ENCODE peak calls at places on chromosome 11, in seven cellular contexts. I is GM23338; R is CD8-positive, alpha-beta memory T cell; Z is psoas muscle; Q is CD8-positive, alpha-beta T cell; P is SJSA1; Y is tibial artery. U is an unnamed sample. For H3K4me1, the result is how much of the 10 kb centered on the place peaks cover.

GRCh38 chr11:7577226-7577882 is 63.6 kb downstream of the PPFIBP2 start:
- DNase-seq in Q (no peak), P (peak), Z (peak), R (no peak), Y (peak), I (no peak), U (no peak)

GRCh38 chr11:10314199-10315072 is 9.6 kb downstream of the ADM start:
- DNase-seq in P (no peak), Z (no peak), Y (no peak), I (peak), Q (no peak), R (peak), U (peak)

GRCh38 chr11:75475767-75476650 is 43.0 kb upstream of the KLHL35 start:
- DNase-seq in R (no peak), Q (no peak), P (no peak), Y (peak), Z (peak), I (no peak), U (peak)

GRCh38 chr11:85431319-85431718 is 195.8 kb downstream of the DLG2 start:
- DNase-seq in Y (no peak), P (no peak), Z (no peak), Q (no peak), I (no peak), R (no peak), U (no peak)

GRCh38 chr11:70660059-70660888 is 261.9 kb downstream of the CTTN start:
- DNase-seq in R (no peak), P (no peak), I (no peak), Z (no peak), Y (no peak), Q (no peak), U (no peak)

GRCh38 chr11:12862761-12863469 is 146.2 kb upstream of the RASSF10 start:
- DNase-seq in I (peak), P (peak), R (no peak), Q (no peak), Z (peak), Y (no peak), U (no peak)

GRCh38 chr11:69637956-69638871 is 2.7 kb upstream of the CCND1 start:
- DNase-seq in R (no peak), P (peak), Y (peak), Q (no peak), Z (no peak), I (peak), U (peak)

GRCh38 chr11:108926522-108927380 is 261.9 kb downstream of the DDX10 start:
- DNase-seq in Y (no peak), I (peak), P (no peak), Q (no peak), Z (no peak), R (no peak), U (no peak)

GRCh38 chr11:48006301-48006992 is 26.1 kb downstream of the PTPRJ start:
- DNase-seq in R (no peak), Z (no peak), Q (no peak), Y (no peak), P (no peak), I (no peak), U (no peak)

GRCh38 chr11:88520391-88520790 is 182.9 kb upstream of the CTSC start:
- DNase-seq in Q (no peak), R (no peak), Z (no peak), P (no peak), I (no peak), Y (no peak), U (no peak)

GRCh38 chr11:32304521-32304920 is 130.8 kb downstream of the WT1 start:
- DNase-seq in R (no peak), P (no peak), I (no peak), Z (no peak), Y (no peak), Q (no peak), U (no peak)

GRCh38 chr11:13140873-13141655 is 131.9 kb downstream of the RASSF10 start:
- DNase-seq in R (no peak), Z (no peak), Y (no peak), Q (no peak), P (no peak), I (no peak), U (no peak)

GRCh38 chr11:88059326-88059725 is 115.9 kb downstream of the RAB38 start:
- DNase-seq in Y (no peak), Q (no peak), P (no peak), I (no peak), R (no peak), Z (no peak), U (no peak)

GRCh38 chr11:94132823-94133408 is 4.3 kb downstream of the PANX1 start:
- DNase-seq in Z (no peak), P (no peak), I (no peak), R (no peak), Y (no peak), Q (no peak), U (no peak)
- H3K27ac ChIP-seq in Z (no peak), P (no peak), I (peak), R (no peak), Y (peak), Q (no peak), U (no peak)

DNA sequence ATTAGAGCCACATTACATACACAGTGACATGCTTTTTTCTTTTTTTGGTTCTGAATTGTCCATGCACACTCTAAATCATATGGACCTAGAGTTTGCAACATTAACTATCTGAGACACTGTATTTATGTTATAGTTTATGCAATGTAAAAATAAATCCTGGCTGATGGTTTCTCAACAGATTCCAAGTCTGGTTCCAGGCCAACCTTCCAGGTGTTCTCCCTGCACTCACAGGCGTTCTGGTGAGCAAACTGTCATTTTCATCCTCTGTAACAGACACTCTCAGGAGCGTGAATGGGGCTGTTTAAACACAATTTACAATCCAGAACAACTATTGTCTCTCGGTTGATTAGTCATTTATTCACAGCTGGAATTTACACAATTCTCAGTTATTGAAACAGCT is 36.5 kb upstream of the ANKK1 start:
- DNase-seq in Z (no peak), P (no peak), Q (no peak), R (no peak), Y (no peak), I (no peak), U (no peak)
- H3K4me1 ChIP-seq in Z (under half), P (under half), Q (under half), R (under half), Y (under half), I (under half), U (under half)

DNA sequence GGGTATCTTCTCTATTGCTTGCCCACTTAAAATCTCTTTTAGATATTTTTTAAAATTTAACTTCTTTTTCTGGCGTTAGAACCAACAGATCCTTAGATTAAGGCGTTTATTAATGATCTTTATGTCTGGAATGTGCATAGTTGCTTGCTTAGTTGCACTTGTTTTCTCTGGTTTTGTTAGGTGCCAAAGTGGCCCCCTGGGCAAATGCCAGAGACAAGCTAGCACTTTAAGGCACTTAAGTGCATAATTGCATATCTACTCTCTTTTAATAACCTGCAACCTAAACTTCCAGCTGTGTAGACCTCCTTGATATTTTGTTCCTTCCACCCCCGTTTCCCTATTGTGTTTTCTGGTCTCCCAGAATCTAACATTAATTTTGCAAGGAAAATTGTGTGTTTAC is 3.3 kb downstream of the RBM4 start:
- DNase-seq in R (no peak), Q (no peak), I (no peak), P (no peak), Y (no peak), Z (no peak), U (no peak)
- H3K4me3 ChIP-seq in R (peak), Q (peak), I (peak), P (no peak), Y (peak), Z (peak), U (no peak)

DNA sequence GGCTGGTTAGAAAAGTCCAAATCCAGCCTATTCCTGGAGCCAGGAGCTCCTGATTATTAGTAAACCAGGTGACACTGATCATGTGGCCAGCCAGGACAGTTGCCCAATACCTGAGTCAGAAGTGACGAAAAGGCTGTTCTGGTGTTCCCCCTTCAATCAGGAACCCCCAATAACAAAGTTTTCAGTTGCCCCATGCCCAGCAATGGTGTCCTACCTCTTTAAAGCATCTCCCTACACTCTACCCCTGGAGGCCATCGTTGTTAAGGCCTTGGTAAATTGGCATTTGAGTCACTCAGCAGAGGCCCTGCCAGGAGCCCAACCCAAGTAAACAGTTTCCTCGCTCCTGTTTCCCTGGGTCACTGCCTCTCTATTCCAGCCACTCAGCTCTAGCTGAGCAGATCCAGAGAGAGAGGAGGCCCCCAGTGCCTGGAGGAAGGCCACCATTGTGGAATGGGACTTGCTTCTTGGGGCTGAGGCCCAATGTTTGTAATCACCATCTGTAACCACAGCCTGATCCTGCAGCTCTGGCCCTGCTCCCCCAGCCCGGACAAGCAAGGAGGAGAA is 25.0 kb downstream of the ARHGAP1 start:
- DNase-seq in P (no peak), Y (peak), I (no peak), R (no peak), Z (peak), Q (no peak), U (no peak)
- H3K27ac ChIP-seq in P (no peak), Y (peak), I (peak), R (peak), Z (peak), Q (no peak), U (peak)

GRCh38 chr11:57771365-57771764 is 9.8 kb downstream of the CTNND1 start:
- DNase-seq in Q (no peak), R (no peak), P (no peak), Y (no peak), Z (no peak), I (no peak), U (no peak)
- H3K4me1 ChIP-seq in Q (under half), R (under half), P (under half), Y (half or more), Z (half or more), I (under half), U (under half)

GRCh38 chr11:117231637-117232021 is 244 bp downstream of the PCSK7 start:
- DNase-seq in I (peak), R (peak), Y (no peak), Z (no peak), P (peak), Q (no peak), U (no peak)
- H3K4me3 ChIP-seq in I (peak), R (peak), Y (peak), Z (peak), P (peak), Q (peak), U (peak)

GRCh38 chr11:23497040-23497439 is 636.8 kb upstream of the CCDC179 start:
- DNase-seq in P (no peak), R (no peak), Y (no peak), Q (no peak), Z (no peak), I (no peak), U (no peak)

GRCh38 chr11:23490557-23491235 is 630.4 kb upstream of the CCDC179 start:
- DNase-seq in Y (no peak), Q (no peak), I (peak), P (no peak), Z (no peak), R (no peak), U (no peak)

GRCh38 chr11:23494981-23495380 is 634.7 kb upstream of the CCDC179 start:
- DNase-seq in I (no peak), Q (no peak), R (no peak), Y (no peak), Z (no peak), P (no peak), U (no peak)
- H3K27ac ChIP-seq in I (no peak), Q (no peak), R (no peak), Y (no peak), Z (no peak), P (no peak), U (no peak)

GRCh38 chr11:133507185-133507584 is 25.1 kb downstream of the OPCML start:
- DNase-seq in Y (no peak), P (no peak), Q (no peak), I (no peak), Z (no peak), R (no peak), U (no peak)

GRCh38 chr11:133504906-133505305 is 27.4 kb downstream of the OPCML start:
- DNase-seq in Y (no peak), Q (no peak), I (no peak), P (no peak), R (no peak), Z (no peak), U (no peak)

GRCh38 chr11:133508448-133508847 is 23.9 kb downstream of the OPCML start:
- DNase-seq in I (no peak), P (no peak), Y (no peak), R (no peak), Q (no peak), Z (no peak), U (no peak)

GRCh38 chr11:133506023-133506422 is 26.3 kb downstream of the OPCML start:
- DNase-seq in P (no peak), Y (no peak), R (no peak), Q (no peak), I (no peak), Z (no peak), U (no peak)

DNA sequence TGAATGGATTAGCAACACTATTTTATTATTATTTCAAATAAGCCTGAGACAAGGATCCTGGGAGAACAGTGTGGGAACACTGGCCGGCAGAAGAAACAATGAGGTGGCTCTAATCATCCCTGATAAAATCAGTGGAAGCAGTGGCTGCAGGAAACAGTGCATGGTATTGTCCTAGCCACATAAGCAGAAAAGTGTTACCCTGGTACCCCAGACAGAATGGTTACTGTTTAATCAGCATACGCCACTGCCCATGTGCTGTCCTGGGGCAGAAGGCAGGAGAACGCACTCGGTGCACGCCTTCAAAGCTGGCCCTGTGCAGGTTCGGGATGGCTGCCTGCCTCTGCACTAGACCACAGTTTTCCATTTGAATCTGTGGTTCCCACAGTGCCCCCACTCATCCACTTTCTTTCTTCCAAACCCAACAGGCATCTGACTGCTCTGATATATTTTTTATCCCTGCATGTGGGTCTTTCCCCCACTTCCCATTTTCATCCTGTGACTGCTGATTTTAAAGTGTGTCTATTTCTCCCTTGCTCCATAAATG is 25.7 kb downstream of the OPCML start:
- DNase-seq in I (no peak), R (no peak), Y (no peak), Q (no peak), Z (no peak), P (no peak), U (no peak)
- H3K4me1 ChIP-seq in I (half or more), R (under half), Y (under half), Q (under half), Z (under half), P (under half), U (under half)